ENCODE peak calls at places on chromosomes 12 and 14, in seven cellular contexts. A, M, L, B, V, C and F are unnamed samples. For H3K4me1, the result is how much of the 10 kb centered on the place peaks cover.

GRCh38 chr14:75794615-75795038 is 133.6 kb downstream of the TTLL5 start:
- DNase-seq in L (no peak), B (peak), C (no peak), M (peak), V (no peak), A (no peak), F (peak)

GRCh38 chr14:57388072-57388471 is 2.3 kb upstream of the NAA30 start:
- DNase-seq in A (no peak), M (no peak), B (no peak), V (no peak), L (no peak), C (no peak), F (no peak)

GRCh38 chr14:66380143-66380542 is 106.0 kb upstream of the CCDC196 start:
- DNase-seq in C (peak), V (peak), A (no peak), L (no peak), B (no peak), M (no peak), F (no peak)

GRCh38 chr14:55942101-55942645 is 176.0 kb upstream of the PELI2 start:
- DNase-seq in A (no peak), M (no peak), B (no peak), C (peak), V (no peak), L (no peak), F (no peak)

GRCh38 chr12:132593938-132594358 is 16.4 kb downstream of the LRCOL1 start:
- DNase-seq in B (peak), M (peak), C (peak), L (peak), V (peak), A (peak), F (peak)

GRCh38 chr14:100840286-100840685 is 14.4 kb downstream of the MEG3 start:
- DNase-seq in B (no peak), L (no peak), A (no peak), V (no peak), M (no peak), C (no peak), F (no peak)

GRCh38 chr12:131536337-131536736 is 174.6 kb upstream of the SFSWAP start:
- DNase-seq in C (no peak), V (no peak), B (no peak), M (no peak), L (no peak), A (no peak), F (no peak)

GRCh38 chr14:84080961-84081360 is 1449.0 kb upstream of the FLRT2 start:
- DNase-seq in V (no peak), L (no peak), A (no peak), M (no peak), C (no peak), B (no peak), F (no peak)

GRCh38 chr14:47300801-47301200 is 374.6 kb downstream of the MDGA2 start:
- DNase-seq in A (no peak), M (peak), L (no peak), B (no peak), C (no peak), V (no peak), F (no peak)

GRCh38 chr14:61479746-61480502 is 158.5 kb downstream of the PRKCH start:
- DNase-seq in L (no peak), M (no peak), B (no peak), A (no peak), C (no peak), V (no peak), F (peak)

GRCh38 chr14:76918176-76918750 is 92.1 kb downstream of the LRRC74A start:
- DNase-seq in V (peak), B (peak), L (no peak), A (no peak), M (peak), C (peak), F (no peak)

DNA sequence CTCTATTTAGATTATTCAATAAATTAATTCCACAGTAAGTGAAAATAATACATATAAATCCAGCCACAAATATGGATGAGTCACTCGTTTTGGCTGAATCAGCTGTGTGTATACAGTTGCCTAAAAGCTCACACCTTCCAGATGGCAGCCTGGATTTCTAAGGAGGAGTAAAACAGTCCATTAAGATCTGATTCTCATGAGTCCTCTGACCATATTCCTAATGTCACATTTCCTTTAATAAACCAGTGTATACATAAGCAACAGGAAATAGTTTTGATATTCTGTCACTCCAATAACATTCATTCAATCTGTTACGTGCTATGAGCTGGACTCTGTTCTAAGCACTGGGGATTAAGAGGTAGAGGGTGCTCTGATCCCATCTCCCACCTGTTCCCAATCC is 21.8 kb downstream of the MDM1 start:
- DNase-seq in A (no peak), B (no peak), L (no peak), M (no peak), C (no peak), V (no peak), F (peak)
- H3K4me1 ChIP-seq in A (under half), B (under half), L (under half), M (under half), C (under half), V (under half), F (under half)

DNA sequence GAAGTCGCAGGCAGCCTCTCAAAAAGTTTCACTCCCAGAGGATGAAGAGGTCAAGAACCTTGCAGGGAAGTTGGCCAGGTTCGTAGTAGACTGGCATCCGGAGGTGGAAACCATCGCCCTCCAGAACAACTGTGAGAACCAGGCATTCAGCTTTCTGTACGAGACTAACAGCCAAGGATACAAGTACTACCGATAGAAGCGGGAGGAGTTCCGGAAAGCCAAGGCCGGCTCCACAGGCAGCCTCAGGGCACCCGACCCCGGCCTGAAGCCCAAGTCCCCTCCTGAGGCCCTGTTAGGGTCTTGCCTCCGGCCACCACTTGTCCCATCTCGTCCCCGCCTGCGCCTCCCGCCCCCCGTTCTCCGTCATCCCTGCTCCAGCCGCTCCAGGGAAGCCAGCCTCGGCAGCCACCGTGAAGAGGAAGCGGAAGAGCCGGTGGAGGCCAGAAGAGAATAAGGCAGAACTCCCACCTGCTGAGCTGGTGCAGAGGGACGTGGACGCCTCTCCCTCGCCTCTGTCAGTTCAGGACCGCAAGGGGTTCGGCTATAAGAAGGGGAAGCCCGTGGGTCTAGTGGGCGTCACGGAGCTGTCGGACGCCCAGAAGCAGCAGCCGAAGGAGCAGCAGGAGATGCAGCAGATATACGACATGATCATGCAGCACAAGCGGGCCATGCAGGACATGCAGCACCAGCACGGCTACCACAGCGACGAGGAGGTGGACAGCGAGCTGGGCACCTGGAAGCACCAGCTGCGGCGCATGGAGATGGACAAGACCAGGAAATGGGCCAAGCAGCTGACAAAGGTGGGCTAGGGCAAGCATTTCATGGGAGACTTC is 366.8 kb upstream of the ATXN7L3B start:
- DNase-seq in B (no peak), A (no peak), M (no peak), C (no peak), L (no peak), V (no peak), F (no peak)
- H3K4me1 ChIP-seq in B (under half), A (under half), M (under half), C (under half), L (under half), V (under half), F (under half)

GRCh38 chr14:85475113-85475512 is 54.8 kb upstream of the FLRT2 start:
- DNase-seq in A (no peak), M (no peak), V (no peak), B (no peak), C (no peak), L (no peak), F (no peak)
- H3K4me1 ChIP-seq in A (under half), M (under half), V (under half), B (under half), C (under half), L (under half), F (under half)

GRCh38 chr14:22434901-22435565 is 154.0 kb downstream of the DAD1 start:
- DNase-seq in C (no peak), L (no peak), B (no peak), V (no peak), A (no peak), M (no peak), F (no peak)

GRCh38 chr14:22433059-22433458 is 156.0 kb downstream of the DAD1 start:
- DNase-seq in L (peak), C (no peak), A (no peak), B (no peak), V (no peak), M (no peak), F (no peak)

GRCh38 chr14:22434030-22434429 is 155.0 kb downstream of the DAD1 start:
- DNase-seq in L (peak), A (no peak), V (no peak), M (peak), C (no peak), B (no peak), F (no peak)

GRCh38 chr14:22429546-22429945 is 159.5 kb downstream of the DAD1 start:
- DNase-seq in A (no peak), C (no peak), M (no peak), L (peak), B (no peak), V (no peak), F (no peak)

DNA sequence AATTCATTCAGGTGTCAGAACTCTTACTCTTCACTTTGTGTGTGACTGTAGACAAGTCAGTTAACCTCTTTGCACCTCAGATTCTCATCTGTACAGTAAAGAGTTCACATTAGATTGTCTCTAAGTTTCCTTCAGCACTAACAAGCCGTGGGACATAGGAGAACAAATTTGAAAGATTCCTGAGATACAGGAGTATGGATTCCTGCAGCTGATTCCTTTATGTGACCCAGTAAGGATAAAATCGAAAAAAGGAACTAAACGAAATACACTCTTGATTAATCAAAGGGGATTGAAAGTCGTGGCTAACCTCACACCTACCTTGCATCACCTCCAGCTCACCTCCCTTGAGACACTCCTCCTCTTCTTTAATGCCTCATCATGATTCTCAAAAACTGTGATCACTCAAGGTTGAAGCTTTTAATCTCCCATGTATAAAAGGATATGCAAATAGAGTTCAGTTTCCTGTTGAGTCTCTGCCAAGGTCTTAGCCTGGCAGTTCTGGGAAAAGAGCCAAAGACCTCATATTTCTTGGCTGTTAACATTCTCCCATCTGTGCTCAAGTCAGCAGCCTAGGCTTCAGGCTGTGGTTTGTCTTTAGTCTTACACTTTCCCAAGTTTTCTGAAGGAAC is 156.6 kb downstream of the DAD1 start:
- DNase-seq in M (no peak), C (peak), V (peak), L (peak), B (no peak), A (no peak), F (peak)
- H3K4me1 ChIP-seq in M (under half), C (under half), V (under half), L (half or more), B (under half), A (under half), F (under half)

GRCh38 chr12:104738841-104739642 is 219.0 kb downstream of the SLC41A2 start:
- DNase-seq in M (no peak), B (no peak), C (no peak), V (no peak), A (no peak), L (no peak), F (no peak)
- H3K4me1 ChIP-seq in M (under half), B (half or more), C (under half), V (under half), A (under half), L (under half), F (under half)